ENCODE peak calls at places on chromosomes 5 and 9, in four cellular contexts. One of them, this sample, is unnamed.

GRCh38 chr5:128101676-128102075 is 18.1 kb downstream of the SLC12A2 start:
- DNase-seq in kidney: no peak
- DNase-seq in colonic mucosa: no peak
- DNase-seq in BE2C: no peak
- DNase-seq in this sample: no peak

GRCh38 chr9:122777935-122778671 is 10.6 kb upstream of the OR5C1 start:
- DNase-seq in kidney: no peak
- DNase-seq in colonic mucosa: no peak
- DNase-seq in BE2C: no peak
- DNase-seq in this sample: peak; percentile 9

GRCh38 chr9:114430443-114430842 is 42.7 kb upstream of the AKNA start:
- DNase-seq in colonic mucosa: no peak
- DNase-seq in kidney: no peak
- DNase-seq in BE2C: no peak
- DNase-seq in this sample: no peak

GRCh38 chr9:37377688-37378612 is 44.5 kb upstream of the GRHPR start:
- DNase-seq in kidney: no peak
- DNase-seq in colonic mucosa: no peak
- DNase-seq in BE2C: no peak
- DNase-seq in this sample: no peak

GRCh38 chr9:113772121-113772885 is 103.8 kb upstream of the ZNF618 start:
- DNase-seq in BE2C: no peak
- DNase-seq in kidney: no peak
- DNase-seq in colonic mucosa: no peak
- DNase-seq in this sample: no peak

GRCh38 chr9:89677696-89678393 is 73.0 kb downstream of the GADD45G start:
- DNase-seq in colonic mucosa: no peak
- DNase-seq in BE2C: no peak
- DNase-seq in kidney: no peak
- DNase-seq in this sample: no peak

GRCh38 chr5:132267931-132268501 is 10.5 kb downstream of the PDLIM4 start:
- DNase-seq in colonic mucosa: no peak
- DNase-seq in kidney: peak; percentile 57
- DNase-seq in BE2C: no peak
- DNase-seq in this sample: no peak

GRCh38 chr5:131107128-131107527 is 57.9 kb downstream of the HINT1 start:
- DNase-seq in BE2C: no peak
- DNase-seq in kidney: no peak
- DNase-seq in colonic mucosa: no peak
- DNase-seq in this sample: no peak

GRCh38 chr5:167644619-167645018 is 646.8 kb upstream of the WWC1 start:
- DNase-seq in kidney: no peak
- DNase-seq in colonic mucosa: no peak
- DNase-seq in BE2C: no peak
- DNase-seq in this sample: no peak

GRCh38 chr9:105055922-105056321 is 128.0 kb upstream of the ABCA1 start:
- DNase-seq in BE2C: no peak
- DNase-seq in colonic mucosa: no peak
- DNase-seq in kidney: no peak
- DNase-seq in this sample: no peak

GRCh38 chr5:92890841-92891244 is 690.2 kb downstream of the NR2F1-AS1 start:
- DNase-seq in BE2C: no peak
- DNase-seq in colonic mucosa: no peak
- DNase-seq in kidney: no peak
- DNase-seq in this sample: no peak

GRCh38 chr9:37311938-37312730 is 110.4 kb upstream of the GRHPR start:
- DNase-seq in BE2C: no peak
- DNase-seq in colonic mucosa: no peak
- DNase-seq in kidney: no peak
- DNase-seq in this sample: no peak

GRCh38 chr9:134395727-134396257 is 69.5 kb downstream of the RXRA start:
- DNase-seq in kidney: no peak
- DNase-seq in BE2C: no peak
- DNase-seq in colonic mucosa: no peak
- DNase-seq in this sample: no peak

GRCh38 chr5:149320791-149321330 is 24.4 kb upstream of the GRPEL2 start:
- DNase-seq in colonic mucosa: peak; percentile 96
- DNase-seq in BE2C: peak; percentile 95
- DNase-seq in kidney: peak; percentile 97
- DNase-seq in this sample: peak; percentile 93

GRCh38 chr5:167261309-167262100 is 1029.9 kb upstream of the WWC1 start:
- DNase-seq in BE2C: peak; percentile 23
- DNase-seq in colonic mucosa: no peak
- DNase-seq in kidney: no peak
- DNase-seq in this sample: no peak

GRCh38 chr5:118224546-118224945 is 763.8 kb downstream of the DTWD2 start:
- DNase-seq in colonic mucosa: no peak
- DNase-seq in BE2C: no peak
- DNase-seq in kidney: no peak
- DNase-seq in this sample: no peak

GRCh38 chr9:13163287-13163686 is 116.2 kb downstream of the MPDZ start:
- DNase-seq in colonic mucosa: no peak
- DNase-seq in kidney: no peak
- DNase-seq in BE2C: no peak
- DNase-seq in this sample: no peak

GRCh38 chr5:40653221-40654022 is 26.3 kb upstream of the PTGER4 start:
- DNase-seq in kidney: no peak
- DNase-seq in colonic mucosa: no peak
- DNase-seq in BE2C: no peak
- DNase-seq in this sample: no peak

GRCh38 chr9:107260437-107261081 is 22.5 kb upstream of the RAD23B start:
- DNase-seq in kidney: no peak
- DNase-seq in BE2C: no peak
- DNase-seq in colonic mucosa: no peak
- DNase-seq in this sample: no peak

GRCh38 chr9:6955251-6955921 is 197.6 kb downstream of the KDM4C start:
- DNase-seq in BE2C: peak; percentile 79
- DNase-seq in kidney: no peak
- DNase-seq in colonic mucosa: no peak
- DNase-seq in this sample: no peak

GRCh38 chr9:97808415-97808814 is 44.6 kb upstream of the FOXE1 start:
- DNase-seq in colonic mucosa: no peak
- DNase-seq in BE2C: no peak
- DNase-seq in kidney: no peak
- DNase-seq in this sample: no peak

GRCh38 chr5:10441992-10442435 is 335 bp downstream of the ROPN1L start:
- DNase-seq in colonic mucosa: no peak
- DNase-seq in kidney: no peak
- DNase-seq in BE2C: no peak
- DNase-seq in this sample: no peak

GRCh38 chr9:69546265-69546664 is 125.9 kb downstream of the APBA1 start:
- DNase-seq in colonic mucosa: peak; percentile 36
- DNase-seq in kidney: no peak
- DNase-seq in BE2C: peak; percentile 70
- DNase-seq in this sample: peak; percentile 46

GRCh38 chr9:12818431-12819000 is 43.7 kb downstream of the LURAP1L start:
- DNase-seq in BE2C: no peak
- DNase-seq in colonic mucosa: peak; percentile 35
- DNase-seq in kidney: no peak
- DNase-seq in this sample: peak; percentile 25

GRCh38 chr9:15416880-15417279 is 5.8 kb upstream of the SNAPC3 start:
- DNase-seq in BE2C: peak; percentile 16
- DNase-seq in kidney: no peak
- DNase-seq in colonic mucosa: peak; percentile 69
- DNase-seq in this sample: peak; percentile 59

GRCh38 chr5:10688651-10689171 is 72.3 kb downstream of the DAP start:
- DNase-seq in kidney: no peak
- DNase-seq in colonic mucosa: no peak
- DNase-seq in BE2C: no peak
- DNase-seq in this sample: no peak

GRCh38 chr9:138077126-138077525 is 199.5 kb downstream of the CACNA1B start:
- DNase-seq in kidney: peak; percentile 55
- DNase-seq in colonic mucosa: no peak
- DNase-seq in BE2C: no peak
- DNase-seq in this sample: no peak

GRCh38 chr9:110828148-110828730 is 159.6 kb downstream of the MUSK start:
- DNase-seq in BE2C: no peak
- DNase-seq in kidney: no peak
- DNase-seq in colonic mucosa: peak; percentile 36
- DNase-seq in this sample: no peak

GRCh38 chr9:113139953-113140352 is 10.9 kb upstream of the SLC31A2 start:
- DNase-seq in BE2C: no peak
- DNase-seq in kidney: no peak
- DNase-seq in colonic mucosa: no peak
- DNase-seq in this sample: no peak

GRCh38 chr9:35537898-35538297 is 48.0 kb downstream of the RUSC2 start:
- DNase-seq in kidney: no peak
- DNase-seq in colonic mucosa: no peak
- DNase-seq in BE2C: no peak
- DNase-seq in this sample: no peak

GRCh38 chr9:34809504-34810186 is 99.7 kb upstream of the CCL21 start:
- DNase-seq in colonic mucosa: no peak
- DNase-seq in kidney: peak; percentile 72
- DNase-seq in BE2C: no peak
- DNase-seq in this sample: no peak

GRCh38 chr9:124780060-124780756 is 3.3 kb downstream of the OLFML2A start:
- DNase-seq in BE2C: no peak
- DNase-seq in colonic mucosa: peak; percentile 18
- DNase-seq in kidney: peak; percentile 22
- DNase-seq in this sample: no peak

GRCh38 chr9:123131258-123131657 is 97.8 kb downstream of the GPR21 start:
- DNase-seq in colonic mucosa: no peak
- DNase-seq in BE2C: no peak
- DNase-seq in kidney: no peak
- DNase-seq in this sample: no peak

GRCh38 chr9:132673355-132673754 is 3.1 kb downstream of the GTF3C4 start:
- DNase-seq in colonic mucosa: no peak
- DNase-seq in BE2C: no peak
- DNase-seq in kidney: no peak
- DNase-seq in this sample: peak; percentile 8

GRCh38 chr5:112413611-112414010 is 5.5 kb downstream of the EPB41L4A start:
- DNase-seq in kidney: no peak
- DNase-seq in colonic mucosa: no peak
- DNase-seq in BE2C: no peak
- DNase-seq in this sample: no peak

GRCh38 chr5:128637031-128637430 is 99.0 kb upstream of the FBN2 start:
- DNase-seq in BE2C: no peak
- DNase-seq in kidney: no peak
- DNase-seq in colonic mucosa: no peak
- DNase-seq in this sample: no peak

GRCh38 chr9:93261735-93262523 is 78.0 kb downstream of the WNK2 start:
- DNase-seq in BE2C: no peak
- DNase-seq in colonic mucosa: peak; percentile 19
- DNase-seq in kidney: peak; percentile 68
- DNase-seq in this sample: no peak

DNA sequence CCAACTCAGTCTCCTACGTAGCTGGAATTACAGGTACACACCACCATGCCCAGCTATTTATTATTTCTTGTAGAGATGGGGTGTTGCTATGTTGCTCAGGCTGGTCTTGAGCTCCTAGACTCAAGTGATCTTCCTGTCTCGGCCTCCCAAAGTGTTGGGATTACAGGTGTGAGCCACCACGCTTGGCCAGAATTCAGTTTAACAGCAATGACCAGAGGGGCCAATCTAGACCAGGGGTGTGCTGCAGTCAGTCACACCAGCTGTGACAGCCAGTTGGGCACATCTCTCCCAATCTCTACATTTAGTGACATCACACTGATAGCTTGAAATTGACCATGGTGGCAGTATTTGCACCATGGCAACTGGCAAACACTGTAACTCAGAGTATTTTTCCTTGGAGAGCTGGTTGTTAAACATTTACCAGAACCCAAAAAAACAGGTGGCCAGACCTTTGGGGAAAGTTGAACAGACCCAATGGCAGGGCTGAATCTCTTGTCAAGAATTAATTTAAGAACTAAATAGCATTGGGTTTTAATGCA is 67.7 kb upstream of the UBTD2 start:
- DNase-seq in BE2C: no peak
- DNase-seq in kidney: no peak
- DNase-seq in colonic mucosa: no peak
- DNase-seq in this sample: no peak
- TF ChIP-seq CTCF in BE2C: no peak
- TF ChIP-seq CTCF in kidney: no peak
- TF ChIP-seq CTCF in colonic mucosa: no peak
- TF ChIP-seq CTCF in this sample: no peak

GRCh38 chr9:129688285-129689043 is 23.0 kb downstream of the PRRX2 start:
- DNase-seq in colonic mucosa: no peak
- DNase-seq in BE2C: no peak
- DNase-seq in kidney: no peak
- DNase-seq in this sample: no peak
- TF ChIP-seq CTCF in colonic mucosa: no peak
- TF ChIP-seq CTCF in BE2C: no peak
- TF ChIP-seq CTCF in kidney: no peak
- TF ChIP-seq CTCF in this sample: no peak

DNA sequence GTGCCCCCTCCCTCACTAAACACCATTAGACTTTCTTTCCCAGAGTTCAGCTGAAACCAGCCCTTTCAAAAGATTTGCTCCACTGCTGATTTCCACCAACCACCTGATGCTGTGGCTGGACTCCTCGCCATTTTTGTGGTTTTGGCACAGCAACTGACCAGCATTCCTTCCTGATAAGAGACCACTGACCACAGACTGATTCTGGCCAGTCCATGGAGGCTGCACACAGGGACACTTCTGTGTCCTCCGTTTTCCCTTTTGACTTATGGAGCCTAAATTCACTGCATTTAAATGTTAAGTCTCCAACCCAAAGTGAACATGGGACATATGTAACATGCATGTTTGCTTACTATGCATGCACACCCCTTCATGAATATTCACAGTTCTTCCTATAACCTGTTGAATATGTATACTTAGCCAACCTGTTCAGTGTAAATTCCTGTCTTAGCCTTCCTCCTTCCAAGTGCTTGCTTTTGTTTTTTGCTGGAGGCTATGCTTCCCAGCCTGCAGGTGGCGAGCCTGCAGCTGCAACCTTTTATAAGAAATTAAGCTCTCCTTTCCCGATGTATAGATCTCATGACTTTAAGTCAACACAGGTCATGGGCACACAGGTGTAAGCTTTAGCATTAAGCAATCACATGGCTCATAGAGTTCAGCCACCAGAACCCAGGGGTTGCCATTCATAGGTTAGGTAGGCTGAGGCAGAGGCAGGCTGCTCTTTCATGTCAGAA is 78.7 kb downstream of the ACTL7B start:
- DNase-seq in colonic mucosa: no peak
- DNase-seq in kidney: no peak
- DNase-seq in BE2C: no peak
- DNase-seq in this sample: peak; percentile 63
- TF ChIP-seq CTCF in colonic mucosa: no peak
- TF ChIP-seq CTCF in kidney: no peak
- TF ChIP-seq CTCF in BE2C: no peak
- TF ChIP-seq CTCF in this sample: no peak

GRCh38 chr5:176573564-176574296 is 24.6 kb downstream of the CDHR2 start:
- DNase-seq in BE2C: peak; percentile 86
- DNase-seq in colonic mucosa: peak; percentile 75
- DNase-seq in kidney: peak; percentile 86
- DNase-seq in this sample: peak; percentile 86

GRCh38 chr5:176574297-176574591 is 25.1 kb downstream of the CDHR2 start:
- DNase-seq in colonic mucosa: no peak
- DNase-seq in kidney: no peak
- DNase-seq in BE2C: no peak
- DNase-seq in this sample: no peak

GRCh38 chr5:176565760-176566288 is 16.7 kb downstream of the CDHR2 start:
- DNase-seq in colonic mucosa: no peak
- DNase-seq in BE2C: no peak
- DNase-seq in kidney: no peak
- DNase-seq in this sample: no peak

GRCh38 chr5:176568657-176569056 is 19.5 kb downstream of the CDHR2 start:
- DNase-seq in colonic mucosa: no peak
- DNase-seq in kidney: no peak
- DNase-seq in BE2C: no peak
- DNase-seq in this sample: no peak

GRCh38 chr5:176570044-176570443 is 20.9 kb downstream of the CDHR2 start:
- DNase-seq in colonic mucosa: no peak
- DNase-seq in kidney: no peak
- DNase-seq in BE2C: no peak
- DNase-seq in this sample: no peak
- TF ChIP-seq CTCF in colonic mucosa: no peak
- TF ChIP-seq CTCF in kidney: no peak
- TF ChIP-seq CTCF in BE2C: no peak
- TF ChIP-seq CTCF in this sample: no peak